ENCODE peak calls at places on chromosomes 4 and X, in ten cellular contexts. F, B, N, Z, K, C, S, L, T and X are unnamed samples.

GRCh38 chr4:137621056-137621455 is 88.8 kb upstream of the PCDH18 start:
- DNase-seq in C (no peak), K (no peak), B (no peak), N (no peak), L (no peak), T (no peak), S (no peak), Z (no peak), F (no peak), X (no peak)

GRCh38 chrX:106247162-106247561 is 79.1 kb downstream of the PWWP3B start:
- DNase-seq in S (no peak), N (no peak), L (no peak), Z (no peak), B (peak; percentile 67), K (no peak), T (no peak), C (no peak), F (peak; percentile 47), X (peak; percentile 32)

GRCh38 chr4:13705521-13706035 is 78.1 kb upstream of the BOD1L1 start:
- DNase-seq in L (peak; percentile 40), C (peak; percentile 50), Z (peak; percentile 65), T (no peak), S (peak; percentile 61), B (peak; percentile 81), K (peak; percentile 24), N (no peak), F (peak; percentile 83), X (peak; percentile 83)

GRCh38 chr4:5003372-5003857 is 15.8 kb downstream of the CYTL1 start:
- DNase-seq in Z (no peak), L (no peak), N (no peak), K (no peak), F (no peak), S (no peak), T (peak; percentile 18), C (no peak), B (no peak), X (no peak)

GRCh38 chrX:153864561-153865320 is 21.2 kb downstream of the L1CAM start:
- DNase-seq in N (no peak), C (no peak), B (no peak), T (no peak), L (no peak), Z (no peak), S (no peak), F (no peak), K (no peak), X (no peak)

GRCh38 chr4:60926624-60927023 is 273.5 kb upstream of the ADGRL3 start:
- DNase-seq in K (no peak), T (no peak), B (no peak), Z (no peak), F (no peak), C (no peak), L (no peak), N (no peak), S (no peak), X (no peak)

GRCh38 chr4:95531141-95531540 is 17.6 kb downstream of the UNC5C start:
- DNase-seq in Z (no peak), S (no peak), C (no peak), K (peak; percentile 37), F (no peak), L (no peak), T (no peak), N (no peak), B (no peak), X (no peak)

GRCh38 chr4:101279377-101279871 is 67.9 kb downstream of the PPP3CA start:
- DNase-seq in T (peak; percentile 73), K (no peak), C (peak; percentile 14), S (no peak), Z (no peak), F (no peak), B (no peak), L (no peak), N (peak; percentile 97), X (peak; percentile 50)

GRCh38 chrX:1492421-1493012 is 39.8 kb upstream of the ASMTL start:
- DNase-seq in F (no peak), L (no peak), Z (no peak), T (peak; percentile 46), N (no peak), K (no peak), B (no peak), S (no peak), C (no peak), X (no peak)

GRCh38 chrX:125439194-125439849 is 119.7 kb downstream of the TEX13C start:
- DNase-seq in N (no peak), L (no peak), Z (no peak), B (no peak), C (no peak), F (no peak), S (no peak), K (no peak), T (no peak), X (no peak)

DNA sequence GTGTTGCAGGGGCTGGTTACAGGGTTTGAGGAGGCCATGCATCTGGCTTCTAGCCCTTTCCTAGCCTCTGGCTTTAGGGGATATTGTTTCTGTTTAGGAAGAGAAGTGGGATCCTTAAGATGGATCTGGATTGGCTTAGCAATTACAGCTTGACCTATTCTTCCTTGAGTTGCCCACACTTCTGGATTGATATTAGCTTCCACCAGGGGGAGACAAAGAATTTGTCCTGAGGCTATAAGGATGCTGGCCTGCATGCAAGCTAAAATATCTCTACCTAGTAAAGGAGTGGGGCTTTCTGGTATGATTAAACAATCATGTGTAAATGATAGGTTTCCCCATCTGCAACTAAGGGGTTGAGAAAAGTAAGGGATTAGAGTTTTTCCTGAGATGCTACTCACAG is 117.2 kb downstream of the TEX13C start:
- DNase-seq in N (no peak), L (no peak), S (no peak), T (no peak), K (peak; percentile 47), F (no peak), Z (no peak), C (no peak), B (peak; percentile 14), X (no peak)
- TF ChIP-seq CTCF in N (peak; percentile 12), L (no peak), S (peak; percentile 26), T (peak; percentile 27), K (no peak), F (peak; percentile 27), Z (no peak), C (peak; percentile 21), B (peak; percentile 41), X (peak; percentile 23)

GRCh38 chrX:151624677-151625076 is 61.2 kb downstream of the PASD1 start:
- DNase-seq in N (no peak), K (no peak), Z (no peak), F (no peak), C (no peak), B (no peak), T (no peak), L (no peak), S (no peak), X (no peak)

DNA sequence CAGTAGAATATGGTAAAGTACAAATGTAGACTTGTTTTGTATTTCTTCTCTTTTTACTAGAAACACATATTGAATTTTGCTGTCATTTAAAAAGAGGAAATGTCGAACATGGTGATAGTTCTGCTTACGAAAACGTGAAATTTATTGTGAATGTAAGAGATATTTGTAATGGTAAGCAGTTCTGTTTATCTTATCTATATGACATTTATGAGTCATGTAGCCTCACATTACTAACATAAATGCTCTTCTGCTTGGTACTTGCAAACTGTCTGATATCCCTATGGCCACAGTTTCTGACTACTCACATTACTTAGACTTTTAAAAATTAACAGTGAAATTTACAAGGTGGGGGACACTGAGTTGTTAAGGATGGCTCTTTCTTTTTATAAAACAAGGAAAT is 57.9 kb downstream of the PASD1 start:
- DNase-seq in T (no peak), K (no peak), L (no peak), B (no peak), N (no peak), Z (no peak), F (no peak), C (no peak), S (no peak), X (no peak)
- TF ChIP-seq CTCF in T (no peak), K (no peak), L (no peak), B (no peak), N (no peak), Z (no peak), F (no peak), C (no peak), S (no peak), X (no peak)

DNA sequence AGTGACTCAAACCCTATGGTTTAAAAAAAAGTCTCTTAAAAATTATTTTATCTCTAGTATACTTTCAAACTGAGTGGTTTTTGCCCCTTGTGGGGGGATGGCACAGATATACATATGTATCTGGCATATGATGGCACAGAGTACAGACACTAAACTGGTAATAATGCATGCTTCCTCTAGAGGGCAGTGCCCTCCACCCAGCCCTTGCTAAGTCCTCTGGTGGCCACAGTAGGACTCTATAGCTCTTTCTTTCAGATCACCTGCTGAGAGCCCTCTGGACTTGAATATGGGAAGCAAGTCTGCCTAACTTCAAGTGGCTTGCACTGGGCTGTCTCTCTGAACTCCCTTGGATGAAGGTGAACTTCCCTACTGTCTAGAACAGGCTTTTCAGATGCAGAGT is 66.3 kb downstream of the TSPAN7 start:
- DNase-seq in Z (no peak), F (no peak), L (no peak), N (peak; percentile 8), T (no peak), B (peak; percentile 19), K (no peak), S (no peak), C (peak; percentile 16), X (peak; percentile 1)
- TF ChIP-seq CTCF in Z (no peak), F (peak; percentile 36), L (no peak), N (peak; percentile 38), T (peak; percentile 53), B (peak; percentile 56), K (peak; percentile 37), S (peak; percentile 37), C (peak; percentile 43), X (peak; percentile 65)

GRCh38 chrX:101450052-101450451 is 35.2 kb upstream of the ARMCX4 start:
- DNase-seq in B (no peak), S (no peak), K (no peak), F (no peak), T (no peak), L (no peak), N (no peak), Z (no peak), C (peak; percentile 62), X (no peak)
- TF ChIP-seq CTCF in B (no peak), S (no peak), K (no peak), F (no peak), T (no peak), L (no peak), N (no peak), Z (no peak), C (no peak), X (no peak)

DNA sequence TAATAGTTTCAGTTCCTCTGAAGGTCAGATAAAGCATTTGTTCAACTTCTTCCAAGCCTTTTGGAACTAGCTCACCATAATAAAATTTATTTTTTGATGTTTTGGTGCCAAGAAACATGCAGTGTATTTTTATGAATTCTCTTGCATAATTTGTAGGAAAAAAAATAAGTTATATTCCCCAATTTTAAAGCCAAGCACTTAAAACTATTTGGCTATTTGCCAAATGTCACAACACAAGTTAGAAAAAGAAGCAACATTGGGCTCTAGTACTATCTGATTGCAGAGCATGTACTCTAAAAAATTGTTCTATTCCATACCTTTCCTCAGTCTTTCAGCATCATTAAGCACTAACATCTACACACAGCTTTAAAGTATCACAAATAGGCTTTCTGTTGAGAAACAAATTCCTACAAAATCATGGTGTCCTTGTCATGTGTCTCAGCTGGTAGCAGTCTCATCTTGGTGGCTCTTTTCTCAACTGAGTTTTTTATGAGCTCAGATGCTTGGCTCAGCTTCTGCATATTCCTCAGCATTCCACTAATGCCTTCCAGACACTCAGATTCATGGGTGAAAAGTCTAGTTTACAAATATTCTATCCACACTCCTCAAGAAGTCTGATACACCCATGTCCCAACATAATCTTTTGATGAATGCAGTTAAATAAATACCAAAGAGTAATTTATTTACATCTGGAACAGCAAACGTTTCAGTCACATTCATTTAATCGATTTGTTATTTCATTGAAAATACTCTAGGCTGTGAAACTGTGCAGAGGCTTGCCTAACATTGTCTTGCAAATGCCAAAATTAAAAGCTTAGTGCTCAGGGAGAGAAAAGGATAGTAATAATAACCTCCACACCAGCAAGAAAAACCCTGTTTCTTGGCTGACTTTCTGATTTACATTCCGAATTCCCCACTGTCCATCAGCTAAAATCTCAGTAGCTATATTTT is 2209.8 kb downstream of the PCDH7 start:
- DNase-seq in F (no peak), N (no peak), Z (no peak), C (no peak), L (no peak), K (no peak), T (no peak), S (no peak), B (no peak), X (no peak)
- TF ChIP-seq CTCF in F (no peak), N (no peak), Z (no peak), C (no peak), L (no peak), K (no peak), T (no peak), S (no peak), B (no peak), X (no peak)